ENCODE peak calls at places on chromosome 9, in seven cellular contexts. One of them, this sample, is unnamed.

GRCh38 chr9:34594177-34594576 is 4.7 kb upstream of the CNTFR start:
- DNase-seq in A549: no peak
- DNase-seq in GM10248: no peak
- DNase-seq in endothelial cell: no peak
- DNase-seq in kidney tubule cell: no peak
- DNase-seq in anterior cingulate cortex: no peak
- DNase-seq in heart right ventricle: no peak
- DNase-seq in this sample: no peak

GRCh38 chr9:124281934-124282351 is 24.2 kb downstream of the NEK6 start:
- DNase-seq in A549: no peak
- DNase-seq in GM10248: no peak
- DNase-seq in endothelial cell: no peak
- DNase-seq in kidney tubule cell: peak
- DNase-seq in anterior cingulate cortex: no peak
- DNase-seq in heart right ventricle: no peak
- DNase-seq in this sample: no peak

GRCh38 chr9:96453625-96454024 is 3.7 kb downstream of the HABP4 start:
- DNase-seq in A549: peak
- DNase-seq in GM10248: no peak
- DNase-seq in endothelial cell: no peak
- DNase-seq in kidney tubule cell: peak
- DNase-seq in anterior cingulate cortex: no peak
- DNase-seq in heart right ventricle: peak
- DNase-seq in this sample: peak

GRCh38 chr9:13358128-13358527 is 78.6 kb upstream of the MPDZ start:
- DNase-seq in A549: no peak
- DNase-seq in GM10248: no peak
- DNase-seq in endothelial cell: no peak
- DNase-seq in kidney tubule cell: peak
- DNase-seq in anterior cingulate cortex: no peak
- DNase-seq in heart right ventricle: no peak
- DNase-seq in this sample: no peak

GRCh38 chr9:127569819-127570401 is 42.2 kb upstream of the STXBP1 start:
- DNase-seq in A549: no peak
- DNase-seq in GM10248: no peak
- DNase-seq in endothelial cell: no peak
- DNase-seq in kidney tubule cell: peak
- DNase-seq in anterior cingulate cortex: no peak
- DNase-seq in heart right ventricle: no peak
- DNase-seq in this sample: peak

GRCh38 chr9:35272989-35273388 is 111.2 kb downstream of the UNC13B start:
- DNase-seq in A549: no peak
- DNase-seq in GM10248: no peak
- DNase-seq in endothelial cell: no peak
- DNase-seq in kidney tubule cell: peak
- DNase-seq in anterior cingulate cortex: no peak
- DNase-seq in heart right ventricle: no peak
- DNase-seq in this sample: peak

GRCh38 chr9:137007060-137007815 is 10.9 kb upstream of the CLIC3 start:
- DNase-seq in A549: no peak
- DNase-seq in GM10248: no peak
- DNase-seq in endothelial cell: no peak
- DNase-seq in kidney tubule cell: no peak
- DNase-seq in anterior cingulate cortex: no peak
- DNase-seq in heart right ventricle: no peak
- DNase-seq in this sample: no peak

GRCh38 chr9:79652598-79652997 is 80.8 kb downstream of the TLE4 start:
- DNase-seq in A549: no peak
- DNase-seq in GM10248: no peak
- DNase-seq in endothelial cell: no peak
- DNase-seq in kidney tubule cell: peak
- DNase-seq in anterior cingulate cortex: no peak
- DNase-seq in heart right ventricle: no peak
- DNase-seq in this sample: no peak

This sample was measured in GM12865.